ENCODE peak calls at places on chromosomes 3 and 15, in four cellular contexts. One of them, this sample, is unnamed.

GRCh38 chr3:177300039-177300833 is 103.0 kb upstream of the TBL1XR1 start:
- DNase-seq in stimulated activated CD8-positive, alpha-beta memory T cell treated with anti-CD3 and anti-CD28 coated beads, Interleukin-4, amount 100 ng/mL, for 48 hours: no peak
- DNase-seq in posterior cingulate gyrus: no peak
- DNase-seq in astrocyte of the spinal cord: peak
- DNase-seq in this sample: no peak

GRCh38 chr3:108090066-108090700 is 648 bp downstream of the CD47 start:
- DNase-seq in astrocyte of the spinal cord: peak
- DNase-seq in posterior cingulate gyrus: peak
- DNase-seq in stimulated activated CD8-positive, alpha-beta memory T cell treated with anti-CD3 and anti-CD28 coated beads, Interleukin-4, amount 100 ng/mL, for 48 hours: peak
- DNase-seq in this sample: peak

GRCh38 chr15:38589502-38589901 is 24.9 kb upstream of the RASGRP1 start:
- DNase-seq in stimulated activated CD8-positive, alpha-beta memory T cell treated with anti-CD3 and anti-CD28 coated beads, Interleukin-4, amount 100 ng/mL, for 48 hours: no peak
- DNase-seq in posterior cingulate gyrus: no peak
- DNase-seq in astrocyte of the spinal cord: peak
- DNase-seq in this sample: no peak

GRCh38 chr15:75669191-75669878 is 21.6 kb downstream of the SNX33 start:
- DNase-seq in stimulated activated CD8-positive, alpha-beta memory T cell treated with anti-CD3 and anti-CD28 coated beads, Interleukin-4, amount 100 ng/mL, for 48 hours: no peak
- DNase-seq in posterior cingulate gyrus: no peak
- DNase-seq in astrocyte of the spinal cord: no peak
- DNase-seq in this sample: no peak

GRCh38 chr15:25619076-25619475 is 180.3 kb upstream of the UBE3A start:
- DNase-seq in astrocyte of the spinal cord: no peak
- DNase-seq in stimulated activated CD8-positive, alpha-beta memory T cell treated with anti-CD3 and anti-CD28 coated beads, Interleukin-4, amount 100 ng/mL, for 48 hours: no peak
- DNase-seq in posterior cingulate gyrus: no peak
- DNase-seq in this sample: no peak

GRCh38 chr15:92463826-92464225 is 70.1 kb downstream of the ST8SIA2 start:
- DNase-seq in posterior cingulate gyrus: no peak
- DNase-seq in astrocyte of the spinal cord: peak
- DNase-seq in stimulated activated CD8-positive, alpha-beta memory T cell treated with anti-CD3 and anti-CD28 coated beads, Interleukin-4, amount 100 ng/mL, for 48 hours: no peak
- DNase-seq in this sample: no peak

GRCh38 chr3:52792413-52792812 is 2.2 kb upstream of the ITIH3 start:
- DNase-seq in astrocyte of the spinal cord: no peak
- DNase-seq in posterior cingulate gyrus: no peak
- DNase-seq in stimulated activated CD8-positive, alpha-beta memory T cell treated with anti-CD3 and anti-CD28 coated beads, Interleukin-4, amount 100 ng/mL, for 48 hours: no peak
- DNase-seq in this sample: no peak

GRCh38 chr15:33608714-33609113 is 297.9 kb downstream of the RYR3 start:
- DNase-seq in posterior cingulate gyrus: no peak
- DNase-seq in astrocyte of the spinal cord: no peak
- DNase-seq in stimulated activated CD8-positive, alpha-beta memory T cell treated with anti-CD3 and anti-CD28 coated beads, Interleukin-4, amount 100 ng/mL, for 48 hours: no peak
- DNase-seq in this sample: no peak

GRCh38 chr3:149085828-149086231 is 503 bp downstream of the HLTF start:
- DNase-seq in posterior cingulate gyrus: no peak
- DNase-seq in stimulated activated CD8-positive, alpha-beta memory T cell treated with anti-CD3 and anti-CD28 coated beads, Interleukin-4, amount 100 ng/mL, for 48 hours: no peak
- DNase-seq in astrocyte of the spinal cord: peak
- DNase-seq in this sample: peak

GRCh38 chr15:67821784-67822451 is 3.4 kb upstream of the SKOR1 start:
- DNase-seq in stimulated activated CD8-positive, alpha-beta memory T cell treated with anti-CD3 and anti-CD28 coated beads, Interleukin-4, amount 100 ng/mL, for 48 hours: no peak
- DNase-seq in astrocyte of the spinal cord: no peak
- DNase-seq in posterior cingulate gyrus: no peak
- DNase-seq in this sample: no peak

GRCh38 chr15:45030743-45031142 is 7.7 kb downstream of the SORD start:
- DNase-seq in astrocyte of the spinal cord: no peak
- DNase-seq in posterior cingulate gyrus: no peak
- DNase-seq in stimulated activated CD8-positive, alpha-beta memory T cell treated with anti-CD3 and anti-CD28 coated beads, Interleukin-4, amount 100 ng/mL, for 48 hours: no peak
- DNase-seq in this sample: no peak

GRCh38 chr15:63752075-63752684 is 81.6 kb downstream of the HERC1 start:
- DNase-seq in stimulated activated CD8-positive, alpha-beta memory T cell treated with anti-CD3 and anti-CD28 coated beads, Interleukin-4, amount 100 ng/mL, for 48 hours: no peak
- DNase-seq in posterior cingulate gyrus: no peak
- DNase-seq in astrocyte of the spinal cord: peak
- DNase-seq in this sample: peak

GRCh38 chr3:132788299-132788698 is 66.1 kb upstream of the NPHP3 start:
- DNase-seq in stimulated activated CD8-positive, alpha-beta memory T cell treated with anti-CD3 and anti-CD28 coated beads, Interleukin-4, amount 100 ng/mL, for 48 hours: no peak
- DNase-seq in astrocyte of the spinal cord: peak
- DNase-seq in posterior cingulate gyrus: no peak
- DNase-seq in this sample: no peak

GRCh38 chr15:65192016-65192415 is 6.9 kb upstream of the CLPX start:
- DNase-seq in posterior cingulate gyrus: no peak
- DNase-seq in stimulated activated CD8-positive, alpha-beta memory T cell treated with anti-CD3 and anti-CD28 coated beads, Interleukin-4, amount 100 ng/mL, for 48 hours: no peak
- DNase-seq in astrocyte of the spinal cord: no peak
- DNase-seq in this sample: no peak

GRCh38 chr3:45537960-45538640 is 56.5 kb upstream of the LIMD1 start:
- DNase-seq in stimulated activated CD8-positive, alpha-beta memory T cell treated with anti-CD3 and anti-CD28 coated beads, Interleukin-4, amount 100 ng/mL, for 48 hours: no peak
- DNase-seq in astrocyte of the spinal cord: peak
- DNase-seq in posterior cingulate gyrus: no peak
- DNase-seq in this sample: no peak

GRCh38 chr15:92184679-92185230 is 208.9 kb upstream of the ST8SIA2 start:
- DNase-seq in stimulated activated CD8-positive, alpha-beta memory T cell treated with anti-CD3 and anti-CD28 coated beads, Interleukin-4, amount 100 ng/mL, for 48 hours: no peak
- DNase-seq in astrocyte of the spinal cord: no peak
- DNase-seq in posterior cingulate gyrus: no peak
- DNase-seq in this sample: no peak

GRCh38 chr3:134693804-134694203 is 43.0 kb upstream of the KY start:
- DNase-seq in astrocyte of the spinal cord: no peak
- DNase-seq in stimulated activated CD8-positive, alpha-beta memory T cell treated with anti-CD3 and anti-CD28 coated beads, Interleukin-4, amount 100 ng/mL, for 48 hours: no peak
- DNase-seq in posterior cingulate gyrus: no peak
- DNase-seq in this sample: no peak

GRCh38 chr3:124778061-124778460 is 47.8 kb downstream of the UMPS start:
- DNase-seq in stimulated activated CD8-positive, alpha-beta memory T cell treated with anti-CD3 and anti-CD28 coated beads, Interleukin-4, amount 100 ng/mL, for 48 hours: no peak
- DNase-seq in astrocyte of the spinal cord: no peak
- DNase-seq in posterior cingulate gyrus: no peak
- DNase-seq in this sample: no peak

This sample was measured in naive B cell.